ENCODE peak calls at places on chromosome 13, in six cellular contexts. B, L, U, S, K and Y are unnamed samples.

GRCh38 chr13:90232291-90232690 is 1115.2 kb upstream of the MIR17HG start:
- DNase-seq in U (no peak), L (no peak), B (no peak), K (no peak), S (no peak), Y (no peak)

GRCh38 chr13:34412817-34413365 is 529.2 kb upstream of the NBEA start:
- DNase-seq in K (no peak), S (no peak), L (no peak), B (no peak), U (no peak), Y (no peak)

GRCh38 chr13:96034662-96035061 is 18.5 kb downstream of the UGGT2 start:
- DNase-seq in L (no peak), S (no peak), K (no peak), U (no peak), B (no peak), Y (no peak)

GRCh38 chr13:21014666-21015170 is 46.7 kb downstream of the LATS2 start:
- DNase-seq in L (no peak), S (no peak), B (no peak), U (peak), K (peak), Y (no peak)

GRCh38 chr13:23570099-23570926 is at the start of gene TNFRSF19:
- DNase-seq in K (peak), S (no peak), B (no peak), U (peak), L (peak), Y (no peak)

GRCh38 chr13:79447141-79447540 is 33.8 kb upstream of the NDFIP2 start:
- DNase-seq in S (no peak), U (no peak), K (no peak), L (no peak), B (no peak), Y (no peak)

GRCh38 chr13:110304256-110304655 is 2.7 kb downstream of the COL4A1 start:
- DNase-seq in U (no peak), K (peak), B (no peak), L (no peak), S (no peak), Y (no peak)

GRCh38 chr13:57666554-57666953 is 35.0 kb downstream of the PCDH17 start:
- DNase-seq in S (no peak), K (no peak), L (peak), B (no peak), U (no peak), Y (no peak)

GRCh38 chr13:74306496-74306895 is 172.3 kb upstream of the KLF12 start:
- DNase-seq in S (no peak), K (no peak), U (no peak), L (peak), B (no peak), Y (no peak)

GRCh38 chr13:19181021-19181620 is 503 bp downstream of the TUBA3C start:
- DNase-seq in L (no peak), S (no peak), U (no peak), K (no peak), B (no peak), Y (no peak)

GRCh38 chr13:73970413-73971055 is 163.7 kb downstream of the KLF12 start:
- DNase-seq in B (no peak), S (no peak), K (no peak), L (no peak), U (no peak), Y (no peak)

GRCh38 chr13:95298971-95299627 is 2.2 kb downstream of the ABCC4 start:
- DNase-seq in S (no peak), K (peak), B (no peak), L (no peak), U (no peak), Y (no peak)

GRCh38 chr13:21668665-21669599 is 1.9 kb upstream of the FGF9 start:
- DNase-seq in L (peak), B (no peak), K (no peak), S (no peak), U (peak), Y (peak)

GRCh38 chr13:79525458-79525857 is 44.5 kb downstream of the NDFIP2 start:
- DNase-seq in L (no peak), B (peak), U (no peak), S (no peak), K (no peak), Y (no peak)

GRCh38 chr13:42043676-42044075 is 4.8 kb upstream of the DGKH start:
- DNase-seq in S (no peak), U (no peak), B (no peak), K (no peak), L (no peak), Y (no peak)

GRCh38 chr13:85241045-85241444 is 558.2 kb downstream of the SLITRK6 start:
- DNase-seq in L (no peak), B (no peak), U (no peak), K (no peak), S (no peak), Y (no peak)

GRCh38 chr13:36362251-36362650 is 16.1 kb upstream of the SPART start:
- DNase-seq in S (no peak), B (no peak), U (no peak), K (peak), L (no peak), Y (no peak)

GRCh38 chr13:95456837-95457236 is 95.7 kb upstream of the CLDN10 start:
- DNase-seq in K (no peak), B (no peak), L (no peak), S (no peak), U (no peak), Y (no peak)

GRCh38 chr13:23384111-23384510 is 49.4 kb downstream of the SACS start:
- DNase-seq in U (no peak), L (no peak), S (no peak), B (no peak), K (no peak), Y (no peak)

GRCh38 chr13:112261924-112262323 is 114.2 kb upstream of the SPACA7 start:
- DNase-seq in L (no peak), B (no peak), K (no peak), S (no peak), U (no peak), Y (no peak)

GRCh38 chr13:30690282-30691188 is 44.8 kb upstream of the ALOX5AP start:
- DNase-seq in B (no peak), L (no peak), U (peak), K (peak), S (no peak), Y (peak)

GRCh38 chr13:73060251-73061160 is 1.7 kb downstream of the KLF5 start:
- DNase-seq in K (peak), B (no peak), S (no peak), L (no peak), U (peak), Y (no peak)

GRCh38 chr13:110319774-110320509 is 12.9 kb downstream of the COL4A2 start:
- DNase-seq in S (no peak), B (no peak), K (no peak), L (no peak), U (no peak), Y (no peak)

GRCh38 chr13:41019027-41019487 is at the start of gene ELF1:
- DNase-seq in B (peak), K (peak), S (peak), L (no peak), U (peak), Y (peak)

GRCh38 chr13:37681295-37682032 is 82.9 kb upstream of the POSTN start:
- DNase-seq in U (no peak), L (no peak), S (no peak), B (no peak), K (peak), Y (no peak)

GRCh38 chr13:94967183-94968039 is 255.1 kb upstream of the SOX21 start:
- DNase-seq in K (no peak), U (no peak), B (no peak), S (no peak), L (no peak), Y (no peak)

GRCh38 chr13:60175571-60175970 is 11.8 kb upstream of the DIAPH3 start:
- DNase-seq in S (no peak), B (no peak), U (no peak), K (no peak), L (no peak), Y (no peak)

GRCh38 chr13:111659236-111659635 is 338.8 kb downstream of the TEX29 start:
- DNase-seq in S (no peak), L (no peak), U (no peak), B (no peak), K (no peak), Y (no peak)

GRCh38 chr13:75173457-75174356 is 308.3 kb downstream of the TBC1D4 start:
- DNase-seq in S (no peak), K (no peak), L (no peak), B (no peak), U (no peak), Y (no peak)

GRCh38 chr13:20363604-20364003 is 131.5 kb upstream of the GJB6 start:
- DNase-seq in L (peak), B (no peak), K (no peak), S (no peak), U (no peak), Y (no peak)

GRCh38 chr13:61414686-61415664 is 674 bp downstream of the PCDH20 start:
- DNase-seq in L (peak), B (no peak), S (no peak), U (peak), K (no peak), Y (peak)

GRCh38 chr13:108120332-108120731 is 95.0 kb downstream of the LIG4 start:
- DNase-seq in U (no peak), L (no peak), K (no peak), S (no peak), B (no peak), Y (no peak)

GRCh38 chr13:74090397-74090796 is 43.8 kb downstream of the KLF12 start:
- DNase-seq in B (no peak), K (no peak), U (no peak), S (no peak), L (no peak), Y (no peak)

GRCh38 chr13:50156140-50156539 is 140.9 kb downstream of the KCNRG start:
- DNase-seq in S (no peak), B (no peak), U (no peak), L (no peak), K (no peak), Y (no peak)

GRCh38 chr13:97723655-97724054 is 229.8 kb upstream of the IPO5 start:
- DNase-seq in B (no peak), U (no peak), S (no peak), K (no peak), L (no peak), Y (no peak)

GRCh38 chr13:36883829-36884228 is 36.2 kb downstream of the SMAD9 start:
- DNase-seq in U (no peak), K (no peak), S (no peak), L (no peak), B (no peak), Y (no peak)

GRCh38 chr13:79353698-79354097 is 52.4 kb downstream of the RBM26 start:
- DNase-seq in L (no peak), K (no peak), U (no peak), S (no peak), B (no peak), Y (no peak)

GRCh38 chr13:114047358-114047881 is 73.5 kb upstream of the C13orf46 start:
- DNase-seq in S (no peak), B (no peak), L (peak), K (no peak), U (no peak), Y (peak)

GRCh38 chr13:26037302-26037701 is 14.5 kb downstream of the SHISA2 start:
- DNase-seq in S (no peak), B (no peak), L (no peak), K (no peak), U (no peak), Y (no peak)